ENCODE peak calls at places on chromosome 9, in five cellular contexts. S is tibial nerve, P is pancreas, A is left lung, W is ovary. N is an unnamed sample.

GRCh38 chr9:115786321-115786720 is 367.3 kb upstream of the PAPPA start:
- DNase-seq in S (no peak), P (no peak), A (no peak), W (no peak), N (no peak)

GRCh38 chr9:124286292-124286931 is 28.7 kb downstream of the NEK6 start:
- DNase-seq in S (no peak), P (no peak), A (no peak), W (no peak), N (peak; percentile 80)

GRCh38 chr9:19479874-19480273 is 71.1 kb downstream of the ACER2 start:
- DNase-seq in S (no peak), P (no peak), A (no peak), W (no peak), N (no peak)

GRCh38 chr9:123365287-123365880 is 9.4 kb downstream of the CRB2 start:
- DNase-seq in S (no peak), P (no peak), A (no peak), W (no peak), N (no peak)

GRCh38 chr9:33443047-33443446 is 4.3 kb downstream of the AQP3 start:
- DNase-seq in S (no peak), P (no peak), A (no peak), W (peak; percentile 56), N (peak; percentile 77)

GRCh38 chr9:134887219-134887618 is 6.6 kb downstream of the FCN2 start:
- DNase-seq in S (no peak), P (no peak), A (no peak), W (no peak), N (peak; percentile 32)

GRCh38 chr9:137029058-137029922 is 1.3 kb upstream of the ABCA2 start:
- DNase-seq in S (peak; percentile 78), P (peak; percentile 92), A (peak; percentile 96), W (peak; percentile 80), N (peak; percentile 89)

GRCh38 chr9:95989304-95989703 is 113.8 kb downstream of the ERCC6L2 start:
- DNase-seq in S (no peak), P (no peak), A (no peak), W (no peak), N (no peak)

GRCh38 chr9:26725573-26725972 is 167.0 kb downstream of the CAAP1 start:
- DNase-seq in S (peak; percentile 11), P (no peak), A (no peak), W (no peak), N (no peak)

GRCh38 chr9:4243877-4244812 is 55.7 kb downstream of the GLIS3 start:
- DNase-seq in S (no peak), P (no peak), A (no peak), W (no peak), N (no peak)

GRCh38 chr9:134536101-134536900 is 105.3 kb upstream of the COL5A1 start:
- DNase-seq in S (no peak), P (peak; percentile 21), A (no peak), W (no peak), N (no peak)

GRCh38 chr9:36165766-36166149 is 3.4 kb upstream of the CCIN start:
- DNase-seq in S (no peak), P (no peak), A (no peak), W (no peak), N (no peak)

GRCh38 chr9:107707915-107708441 is 218.4 kb upstream of the KLF4 start:
- DNase-seq in S (no peak), P (no peak), A (no peak), W (no peak), N (no peak)

GRCh38 chr9:127521919-127522304 is 70.6 kb downstream of the LRSAM1 start:
- DNase-seq in S (no peak), P (peak; percentile 72), A (peak; percentile 85), W (no peak), N (no peak)

GRCh38 chr9:5622019-5622418 is 6.9 kb upstream of the RIC1 start:
- DNase-seq in S (no peak), P (no peak), A (no peak), W (no peak), N (no peak)

GRCh38 chr9:69931340-69931739 is 110.7 kb downstream of the CFAP95 start:
- DNase-seq in S (no peak), P (no peak), A (no peak), W (no peak), N (no peak)

GRCh38 chr9:82457959-82458358 is 469.4 kb downstream of the SPATA31D1 start:
- DNase-seq in S (no peak), P (no peak), A (no peak), W (no peak), N (no peak)

GRCh38 chr9:114790521-114790920 is 15.3 kb downstream of the TNFSF15 start:
- DNase-seq in S (no peak), P (no peak), A (no peak), W (no peak), N (no peak)

GRCh38 chr9:17802249-17802857 is 223.5 kb downstream of the SH3GL2 start:
- DNase-seq in S (no peak), P (no peak), A (no peak), W (no peak), N (no peak)

GRCh38 chr9:30065888-30066287 is 2318.6 kb upstream of the ACO1 start:
- DNase-seq in S (no peak), P (no peak), A (no peak), W (no peak), N (no peak)

GRCh38 chr9:70933318-70933717 is 188.1 kb downstream of the TRPM3 start:
- DNase-seq in S (no peak), P (no peak), A (no peak), W (no peak), N (no peak)

GRCh38 chr9:101026824-101027223 is 1.7 kb upstream of the PLPPR1 start:
- DNase-seq in S (no peak), P (no peak), A (no peak), W (no peak), N (no peak)

GRCh38 chr9:109986423-109987055 is 206.5 kb downstream of the PALM2AKAP2 start:
- DNase-seq in S (no peak), P (no peak), A (no peak), W (no peak), N (no peak)

GRCh38 chr9:134970719-134971118 is 53.0 kb upstream of the FCN1 start:
- DNase-seq in S (no peak), P (peak; percentile 27), A (peak; percentile 23), W (peak; percentile 5), N (peak; percentile 32)

GRCh38 chr9:82105729-82106128 is 117.2 kb downstream of the SPATA31D1 start:
- DNase-seq in S (no peak), P (no peak), A (no peak), W (no peak), N (no peak)

GRCh38 chr9:33165263-33166151 is 1.6 kb downstream of the B4GALT1 start:
- DNase-seq in S (peak; percentile 99), P (no peak), A (no peak), W (peak; percentile 70), N (no peak)

GRCh38 chr9:134328841-134329575 is 2.8 kb downstream of the RXRA start:
- DNase-seq in S (peak; percentile 52), P (no peak), A (peak; percentile 76), W (peak; percentile 77), N (no peak)

GRCh38 chr9:134139081-134139480 is 3.2 kb downstream of the WDR5 start:
- DNase-seq in S (no peak), P (no peak), A (no peak), W (no peak), N (no peak)

GRCh38 chr9:136246849-136247550 is 1.4 kb upstream of the QSOX2 start:
- DNase-seq in S (no peak), P (no peak), A (peak; percentile 71), W (no peak), N (no peak)

GRCh38 chr9:15505927-15506326 is 4.8 kb downstream of the PSIP1 start:
- DNase-seq in S (no peak), P (no peak), A (no peak), W (no peak), N (no peak)

GRCh38 chr9:35108461-35108860 is 5.5 kb upstream of the STOML2 start:
- DNase-seq in S (no peak), P (no peak), A (no peak), W (no peak), N (no peak)

GRCh38 chr9:110952018-110952864 is 86.0 kb downstream of the LPAR1 start:
- DNase-seq in S (no peak), P (no peak), A (no peak), W (no peak), N (no peak)

GRCh38 chr9:76414656-76415055 is 20.4 kb upstream of the RFK start:
- DNase-seq in S (no peak), P (no peak), A (no peak), W (no peak), N (no peak)
- H3K27ac ChIP-seq in S (no peak overlapping the region), P (no peak overlapping the region), A (no peak overlapping the region), W (no peak overlapping the region), N (no peak overlapping the region)

DNA sequence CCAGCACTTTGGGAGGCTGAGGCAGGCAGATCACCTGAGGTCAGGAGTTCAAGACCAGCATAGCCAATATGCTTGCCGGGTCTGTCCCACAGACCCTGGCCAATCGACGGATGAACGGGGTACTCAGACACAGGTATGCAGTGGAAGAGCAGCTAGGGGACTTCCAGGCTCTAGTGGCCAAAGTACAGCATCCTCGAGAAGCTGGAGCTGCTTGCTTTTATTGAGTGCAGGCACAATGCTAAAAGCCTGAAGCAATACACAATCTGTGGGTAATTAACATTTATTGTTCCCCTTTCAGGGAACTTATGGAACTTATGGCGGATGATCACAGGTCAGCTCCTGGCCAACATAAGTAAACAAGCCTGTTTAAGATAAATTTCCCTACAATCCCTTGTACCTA is 32.8 kb upstream of the SEMA4D start:
- DNase-seq in S (no peak), P (no peak), A (no peak), W (no peak), N (no peak)
- H3K27ac ChIP-seq in S (no peak overlapping the region), P (no peak overlapping the region), A (no peak overlapping the region), W (no peak overlapping the region), N (no peak overlapping the region)

DNA sequence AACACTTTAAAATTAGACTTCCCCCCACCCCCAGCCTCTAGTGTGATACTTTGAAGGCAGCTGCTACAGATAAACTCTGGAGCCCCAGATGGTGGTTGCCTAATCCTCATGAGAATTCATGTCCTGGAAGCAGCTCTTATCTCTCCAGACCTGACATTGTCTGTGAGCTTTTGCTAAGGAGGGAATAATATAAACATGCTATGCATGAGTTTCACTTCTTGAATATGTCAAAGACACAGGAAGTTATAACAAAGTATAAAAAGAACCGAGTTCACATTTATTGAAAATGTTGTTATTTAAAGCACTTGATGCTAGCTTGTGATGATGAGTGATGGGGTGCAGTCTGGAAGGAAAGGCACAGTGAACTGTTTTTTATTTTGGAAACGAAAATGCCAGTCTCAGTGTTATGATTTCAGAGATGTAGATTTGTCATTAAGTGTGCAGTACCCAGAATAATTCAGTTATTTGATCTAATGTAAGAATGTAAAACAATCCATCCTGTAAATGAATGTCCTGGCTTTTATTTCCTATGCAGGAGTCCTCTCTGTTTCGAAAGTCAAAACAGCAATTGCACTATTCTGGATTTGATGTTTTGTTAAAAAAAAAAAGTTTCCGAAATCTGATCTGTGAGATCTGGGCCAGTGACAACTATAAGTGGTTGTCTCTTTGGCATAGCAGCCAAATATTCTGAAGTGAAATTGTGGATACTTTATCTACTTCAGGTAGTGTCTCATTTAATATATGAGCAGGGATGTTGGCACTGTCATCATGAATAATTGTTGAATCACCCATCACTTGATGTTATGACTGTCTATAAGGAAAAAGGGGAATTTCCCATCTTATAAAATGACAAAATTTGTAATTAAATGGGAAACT is 77.0 kb downstream of the ZCCHC7 start:
- DNase-seq in S (no peak), P (no peak), A (no peak), W (no peak), N (no peak)
- H3K27ac ChIP-seq in S (no peak overlapping the region), P (no peak overlapping the region), A (no peak overlapping the region), W (no peak overlapping the region), N (no peak overlapping the region)

DNA sequence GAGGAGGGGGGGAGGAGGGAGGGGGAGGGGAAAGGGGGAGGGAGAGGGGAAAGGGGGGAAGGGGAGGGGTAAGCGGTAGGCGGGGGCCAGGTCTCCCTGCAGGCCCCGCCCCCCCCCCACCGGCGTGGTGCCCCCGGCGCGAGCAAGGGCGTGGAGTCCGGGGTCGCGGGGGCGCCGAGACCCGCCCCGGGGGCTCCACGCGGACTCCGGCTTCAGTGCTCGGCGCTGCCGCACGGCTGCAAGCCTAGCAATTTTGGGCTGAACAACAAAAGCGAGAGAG is 10.8 kb downstream of the C9orf50 start:
- DNase-seq in S (no peak), P (no peak), A (no peak), W (no peak), N (no peak)
- H3K27ac ChIP-seq in S (peak overlapping the region; percentile 87), P (peak overlapping the region; percentile 52), A (peak overlapping the region; percentile 82), W (peak overlapping the region; percentile 56), N (peak overlapping the region; percentile 79)

N was measured in upper lobe of right lung.